ENCODE peak calls at places on chromosomes 2 and 18, in five cellular contexts. M is H9; A is RPMI8226; G is activated T-cell treated with anti-CD3 and anti-CD28 coated beads, Interleukin-2, amount 50 U/mL, for 1 hour; Y is GM03348. Z is an unnamed sample.

GRCh38 chr2:173094731-173095130 is 19.1 kb downstream of the MAP3K20 start:
- DNase-seq in M (no peak), A (no peak), G (no peak), Y (no peak), Z (no peak)

GRCh38 chr2:138373993-138374408 is 127.6 kb upstream of the SPOPL start:
- DNase-seq in M (no peak), A (peak), G (no peak), Y (peak), Z (peak)

GRCh38 chr2:46493241-46493970 is 14.0 kb downstream of the TMEM247 start:
- DNase-seq in M (no peak), A (no peak), G (no peak), Y (peak), Z (peak)

GRCh38 chr2:236366406-236366805 is 102.2 kb upstream of the ASB18 start:
- DNase-seq in M (peak), A (peak), G (no peak), Y (no peak), Z (no peak)

GRCh38 chr2:70979626-70980025 is 1.2 kb downstream of the ANKRD53 start:
- DNase-seq in M (peak), A (no peak), G (peak), Y (no peak), Z (no peak)

GRCh38 chr18:44979813-44980212 is 299.1 kb downstream of the SETBP1 start:
- DNase-seq in M (no peak), A (no peak), G (no peak), Y (no peak), Z (no peak)

GRCh38 chr2:113118263-113118657 is 9.1 kb upstream of the IL1RN start:
- DNase-seq in M (no peak), A (no peak), G (no peak), Y (no peak), Z (no peak)

GRCh38 chr18:70234667-70235459 is 29.4 kb upstream of the RTTN start:
- DNase-seq in M (no peak), A (no peak), G (no peak), Y (peak), Z (no peak)

GRCh38 chr18:76801567-76802505 is 20.5 kb upstream of the ZNF236 start:
- DNase-seq in M (peak), A (peak), G (peak), Y (peak), Z (peak)

Z was measured in adipocyte.